ENCODE peak calls at places on chromosomes 1 and 21, in seven cellular contexts. N is HCT116, S is PC-3, F is neural progenitor cell, U is GM23248, G is MM.1S, O is GM23338. M is an unnamed sample.

GRCh38 chr1:53653200-53653575 is 85.8 kb downstream of the GLIS1 start:
- DNase-seq in N (no peak), S (no peak), F (no peak), U (no peak), G (no peak), O (no peak), M (no peak)

GRCh38 chr1:197912739-197913494 is 4.3 kb upstream of the LHX9 start:
- DNase-seq in N (no peak), S (no peak), F (peak), U (no peak), G (no peak), O (peak), M (no peak)

GRCh38 chr1:227370463-227371254 is 52.4 kb upstream of the CDC42BPA start:
- DNase-seq in N (no peak), S (peak), F (no peak), U (peak), G (no peak), O (no peak), M (no peak)

GRCh38 chr21:26093094-26093493 is 77.5 kb downstream of the APP start:
- DNase-seq in N (no peak), S (peak), F (no peak), U (peak), G (no peak), O (no peak), M (no peak)

GRCh38 chr1:205545991-205546390 is 41.5 kb downstream of the CDK18 start:
- DNase-seq in N (no peak), S (no peak), F (no peak), U (no peak), G (no peak), O (no peak), M (no peak)

GRCh38 chr1:9069324-9070100 is at the start of gene SLC2A5:
- DNase-seq in N (no peak), S (no peak), F (peak), U (peak), G (peak), O (no peak), M (no peak)

GRCh38 chr21:26041441-26042180 is 129.0 kb downstream of the APP start:
- DNase-seq in N (no peak), S (peak), F (no peak), U (peak), G (no peak), O (no peak), M (no peak)

GRCh38 chr1:198700396-198700795 is 61.6 kb downstream of the PTPRC start:
- DNase-seq in N (no peak), S (no peak), F (no peak), U (no peak), G (no peak), O (no peak), M (no peak)

GRCh38 chr1:238438296-238439275 is 547.9 kb upstream of the ZP4 start:
- DNase-seq in N (no peak), S (no peak), F (peak), U (no peak), G (no peak), O (no peak), M (no peak)

GRCh38 chr1:39397487-39397886 is 93.9 kb upstream of the BMP8A start:
- DNase-seq in N (no peak), S (no peak), F (no peak), U (no peak), G (no peak), O (no peak), M (no peak)

GRCh38 chr1:54774820-54775498 is 10.6 kb upstream of the PARS2 start:
- DNase-seq in N (peak), S (peak), F (peak), U (peak), G (peak), O (peak), M (no peak)

GRCh38 chr1:215185067-215185620 is 102.6 kb downstream of the KCNK2 start:
- DNase-seq in N (no peak), S (no peak), F (no peak), U (no peak), G (no peak), O (no peak), M (no peak)

GRCh38 chr1:211648336-211648735 is 27.1 kb downstream of the NEK2 start:
- DNase-seq in N (no peak), S (peak), F (no peak), U (no peak), G (no peak), O (no peak), M (peak)

GRCh38 chr1:18110598-18110939 is 3.0 kb downstream of the IGSF21 start:
- DNase-seq in N (no peak), S (no peak), F (peak), U (no peak), G (no peak), O (peak), M (no peak)

GRCh38 chr1:18107671-18108312 is at the start of gene IGSF21:
- DNase-seq in N (no peak), S (no peak), F (peak), U (no peak), G (no peak), O (peak), M (peak)

GRCh38 chr1:18109756-18110597 is 2.4 kb downstream of the IGSF21 start:
- DNase-seq in N (no peak), S (no peak), F (peak), U (peak), G (no peak), O (peak), M (peak)

GRCh38 chr1:18108313-18109057 is 887 bp downstream of the IGSF21 start:
- DNase-seq in N (no peak), S (no peak), F (peak), U (no peak), G (no peak), O (no peak), M (no peak)

GRCh38 chr1:18109058-18109755 is 1.6 kb downstream of the IGSF21 start:
- DNase-seq in N (no peak), S (no peak), F (peak), U (peak), G (no peak), O (peak), M (no peak)
- TF ChIP-seq EZH2 in N (no peak), S (no peak), F (peak), U (no peak), G (no peak), O (peak), M (no peak)

DNA sequence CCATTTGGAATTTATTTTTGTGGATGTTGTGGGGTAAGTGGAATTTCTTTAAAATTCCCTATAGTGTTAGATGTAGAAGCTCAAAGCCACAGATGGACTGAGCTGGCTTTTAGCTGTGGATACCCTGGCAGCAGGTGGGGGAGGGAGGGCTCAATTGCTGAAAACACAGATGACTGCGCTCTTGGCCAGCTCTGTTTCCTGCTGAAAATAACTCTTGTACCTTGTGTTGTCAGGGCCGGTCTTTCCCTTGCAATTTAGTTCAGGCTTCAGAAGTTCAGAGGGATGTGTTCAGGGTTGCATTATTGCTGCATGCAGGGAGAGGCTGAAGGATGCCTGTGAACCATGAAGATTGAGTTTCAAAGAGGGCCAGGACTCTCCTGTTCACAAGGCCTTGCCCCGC is 58.0 kb upstream of the GCLM start:
- DNase-seq in N (no peak), S (no peak), F (no peak), U (no peak), G (no peak), O (no peak), M (no peak)
- TF ChIP-seq EZH2phosphoT487 in N (no peak), S (no peak), F (no peak), U (no peak), G (no peak), O (no peak), M (no peak)

GRCh38 chr1:71448444-71448843 is 367.6 kb upstream of the ZRANB2 start:
- DNase-seq in N (no peak), S (no peak), F (no peak), U (no peak), G (no peak), O (no peak), M (no peak)
- TF ChIP-seq EZH2 in N (no peak), S (no peak), F (no peak), U (no peak), G (no peak), O (no peak), M (no peak)

DNA sequence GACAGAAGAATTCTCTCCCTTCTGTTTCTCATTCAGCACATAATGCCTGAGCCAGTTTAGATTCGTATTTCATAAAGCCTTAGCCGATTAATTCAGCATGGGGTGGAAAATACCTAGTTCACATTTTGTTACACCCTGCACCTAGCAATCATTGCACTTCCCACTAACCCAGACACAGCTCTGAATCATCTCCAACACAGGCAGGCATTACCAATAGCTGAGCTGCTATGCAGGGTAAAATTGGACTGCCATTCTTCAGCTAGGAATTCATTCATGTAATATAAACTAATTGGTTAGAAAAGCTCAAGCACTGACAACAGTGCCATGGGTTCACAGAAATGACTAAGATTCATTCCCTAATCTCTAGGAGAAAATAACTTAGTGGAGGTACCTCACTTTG is 26.9 kb upstream of the NKAIN1 start:
- DNase-seq in N (no peak), S (no peak), F (no peak), U (peak), G (no peak), O (no peak), M (no peak)
- TF ChIP-seq EZH2phosphoT487 in N (no peak), S (no peak), F (no peak), U (no peak), G (no peak), O (no peak), M (no peak)

DNA sequence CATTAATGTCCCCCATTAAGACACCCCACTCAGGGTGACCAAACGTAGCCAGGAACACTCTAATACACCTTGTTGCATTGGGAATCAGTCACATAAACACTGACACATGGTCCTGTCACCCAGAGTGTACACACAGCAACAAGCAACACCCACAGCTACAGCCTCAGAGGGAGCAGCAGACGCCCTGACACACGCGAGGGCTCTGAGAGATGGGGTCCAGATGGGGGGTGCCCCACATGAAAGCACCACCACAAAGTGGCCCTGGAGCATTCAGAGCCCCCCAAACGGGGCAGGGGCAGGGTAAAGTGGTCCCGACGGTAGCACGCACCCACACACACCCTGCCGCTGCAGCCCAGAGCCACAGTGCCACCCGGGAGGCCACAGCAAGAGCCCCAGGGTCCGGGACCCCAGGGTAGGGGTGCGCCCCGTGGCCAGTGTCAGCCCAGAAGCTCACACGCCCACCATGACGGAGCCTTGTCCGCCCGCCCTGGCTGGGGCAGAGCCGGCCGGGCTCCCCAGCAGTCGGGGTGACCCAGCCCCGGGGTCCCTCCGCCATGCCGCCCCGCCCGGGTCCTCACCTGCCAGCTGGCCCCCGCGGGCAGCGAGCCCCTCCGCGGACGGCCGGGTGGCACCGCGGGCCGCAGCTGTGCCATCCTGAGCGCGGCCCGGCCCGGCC is 47.3 kb downstream of the RAP1GAP start:
- DNase-seq in N (no peak), S (peak), F (no peak), U (no peak), G (no peak), O (no peak), M (no peak)
- TF ChIP-seq EZH2 in N (no peak), S (no peak), F (no peak), U (no peak), G (no peak), O (no peak), M (no peak)

GRCh38 chr1:45793942-45794604 is 9.3 kb upstream of the MAST2 start:
- DNase-seq in N (no peak), S (peak), F (no peak), U (no peak), G (no peak), O (no peak), M (no peak)
- TF ChIP-seq EZH2phosphoT487 in N (no peak), S (no peak), F (no peak), U (no peak), G (no peak), O (no peak), M (no peak)

DNA sequence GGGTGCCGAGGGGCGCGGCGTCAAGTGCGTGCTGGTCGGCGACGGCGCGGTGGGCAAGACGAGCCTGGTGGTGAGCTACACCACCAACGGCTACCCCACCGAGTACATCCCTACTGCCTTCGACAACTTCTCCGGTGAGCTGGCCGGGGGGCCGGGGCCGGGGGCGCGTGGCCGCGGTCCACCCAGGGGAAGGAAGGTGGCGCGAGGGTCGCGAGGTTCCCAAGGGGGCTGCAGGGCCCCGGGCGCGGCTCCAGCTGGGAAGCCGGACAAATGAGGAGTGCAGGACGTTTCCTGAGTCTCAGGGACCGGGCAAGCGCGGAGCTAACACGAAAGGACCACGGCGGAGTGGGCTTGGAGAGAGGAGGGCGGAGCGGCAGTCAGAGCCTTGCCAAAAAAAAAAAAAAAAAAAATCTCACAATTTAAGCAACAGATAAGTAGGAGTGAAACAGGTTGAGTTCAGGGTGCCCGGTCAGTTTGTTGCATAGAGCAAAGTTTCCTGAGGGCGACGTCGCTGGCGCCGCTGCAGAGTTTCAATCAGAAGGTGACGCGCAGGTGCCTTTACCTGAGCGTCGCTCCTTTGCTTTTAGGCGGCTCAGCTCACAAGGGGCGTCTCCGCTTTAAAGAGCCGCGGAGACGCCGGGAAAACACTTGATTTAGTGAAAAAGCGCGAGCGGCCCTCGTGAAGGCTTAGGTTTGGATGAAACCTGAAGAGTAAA is 750 bp downstream of the RHOU start:
- DNase-seq in N (peak), S (peak), F (peak), U (peak), G (peak), O (peak), M (peak)
- TF ChIP-seq EZH2 in N (no peak), S (peak), F (no peak), U (peak), G (no peak), O (no peak), M (no peak)

GRCh38 chr1:36925251-36925650 is 109.1 kb downstream of the GRIK3 start:
- DNase-seq in N (no peak), S (no peak), F (no peak), U (no peak), G (no peak), O (no peak), M (no peak)

GRCh38 chr1:36922593-36923251 is 111.6 kb downstream of the GRIK3 start:
- DNase-seq in N (no peak), S (no peak), F (no peak), U (no peak), G (no peak), O (no peak), M (no peak)

GRCh38 chr1:36922071-36922470 is 112.2 kb downstream of the GRIK3 start:
- DNase-seq in N (no peak), S (no peak), F (no peak), U (no peak), G (no peak), O (no peak), M (no peak)

GRCh38 chr1:36920801-36921405 is 113.4 kb downstream of the GRIK3 start:
- DNase-seq in N (no peak), S (no peak), F (no peak), U (no peak), G (no peak), O (no peak), M (no peak)

DNA sequence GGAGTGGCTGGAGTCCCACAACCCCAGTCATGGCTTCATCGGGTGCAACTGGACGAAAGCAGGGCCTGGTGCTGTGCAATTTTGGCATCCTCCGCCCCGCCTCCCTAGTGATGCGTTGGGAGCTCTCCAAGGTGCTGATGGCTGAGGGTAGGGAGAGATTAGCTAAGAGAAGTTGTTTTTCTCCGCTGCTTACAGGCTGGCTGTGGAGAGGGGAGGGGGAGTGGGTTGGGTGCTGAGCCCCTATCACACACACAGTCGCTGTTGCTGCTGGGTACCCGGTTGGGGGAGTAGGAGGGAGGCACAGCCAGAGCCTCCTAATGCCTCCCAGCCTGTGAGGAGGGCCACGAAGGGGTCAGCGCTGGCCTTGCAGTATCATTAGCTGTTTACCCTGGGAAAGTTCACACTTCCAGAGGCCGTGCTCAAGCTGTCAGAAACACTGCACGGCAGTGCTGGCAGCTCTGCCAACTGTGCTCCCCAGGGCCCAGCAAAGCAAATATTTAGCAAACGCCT is 110.0 kb downstream of the GRIK3 start:
- DNase-seq in N (no peak), S (peak), F (peak), U (peak), G (peak), O (peak), M (peak)
- TF ChIP-seq EZH2phosphoT487 in N (no peak), S (no peak), F (no peak), U (no peak), G (no peak), O (no peak), M (no peak)

M was measured in hepatocyte.